ENCODE peak calls at places on chromosomes 13 and 19, in four cellular contexts. R, Y, S and X are unnamed samples.
A peak's percentile ranks its signal among the peaks of the same experiment; 100 is the strongest.

GRCh38 chr13:112850273-112850672 is 118.7 kb upstream of the MCF2L start:
- DNase-seq in S (peak; percentile 70), R (no peak), Y (no peak), X (no peak)

GRCh38 chr13:44128522-44128921 is 245.1 kb upstream of the SERP2 start:
- DNase-seq in S (no peak), R (no peak), Y (no peak), X (no peak)

GRCh38 chr19:39104104-39104708 is 20.0 kb downstream of the ACP7 start:
- DNase-seq in S (no peak), Y (no peak), R (no peak), X (no peak)

GRCh38 chr19:53960886-53961285 is 1.9 kb upstream of the CACNG8 start:
- DNase-seq in S (no peak), R (no peak), Y (no peak), X (no peak)

GRCh38 chr13:60397693-60398437 is 845 bp downstream of the TDRD3 start:
- DNase-seq in R (peak; percentile 33), S (peak; percentile 72), Y (no peak), X (peak; percentile 37)

GRCh38 chr19:49019242-49019932 is 2.5 kb upstream of the LHB start:
- DNase-seq in Y (peak; percentile 52), S (peak; percentile 56), R (no peak), X (peak; percentile 55)

GRCh38 chr19:3606690-3607289 is at the start of gene TBXA2R:
- DNase-seq in S (peak; percentile 41), R (peak; percentile 18), Y (peak; percentile 21), X (peak; percentile 59)

GRCh38 chr19:8640402-8641004 is 10.1 kb downstream of the NFILZ start:
- DNase-seq in Y (no peak), S (no peak), R (no peak), X (no peak)

GRCh38 chr19:5192568-5192967 is 148.0 kb downstream of the PTPRS start:
- DNase-seq in Y (no peak), R (no peak), S (no peak), X (no peak)

GRCh38 chr13:75359266-75359665 is 122.7 kb downstream of the TBC1D4 start:
- DNase-seq in R (peak; percentile 84), S (peak; percentile 95), Y (no peak), X (peak; percentile 89)

GRCh38 chr13:39144391-39144790 is 106.1 kb downstream of the NHLRC3 start:
- DNase-seq in R (no peak), S (no peak), Y (no peak), X (no peak)

GRCh38 chr19:10431943-10432735 is 11.8 kb downstream of the PDE4A start:
- DNase-seq in Y (peak; percentile 74), S (no peak), R (no peak), X (peak; percentile 42)

GRCh38 chr19:41376241-41376997 is at the start of gene TMEM91:
- DNase-seq in Y (no peak), R (peak; percentile 46), S (no peak), X (no peak)

GRCh38 chr13:26495749-26496148 is 61.7 kb upstream of the WASF3 start:
- DNase-seq in R (no peak), S (no peak), Y (no peak), X (no peak)

GRCh38 chr13:41199526-41199925 is 5.2 kb upstream of the KBTBD7 start:
- DNase-seq in R (no peak), S (no peak), Y (no peak), X (no peak)

GRCh38 chr13:31755803-31756212 is 16.5 kb downstream of the RXFP2 start:
- DNase-seq in R (no peak), Y (no peak), S (no peak), X (no peak)

GRCh38 chr13:94120878-94121277 is 358.6 kb downstream of the DCT start:
- DNase-seq in Y (no peak), S (peak; percentile 14), R (no peak), X (no peak)

GRCh38 chr13:27924529-27925141 is 4.8 kb downstream of the PDX1 start:
- DNase-seq in Y (no peak), S (no peak), R (no peak), X (no peak)

GRCh38 chr13:97283888-97284287 is 61.8 kb downstream of the MBNL2 start:
- DNase-seq in S (no peak), R (no peak), Y (no peak), X (no peak)

GRCh38 chr19:52923782-52924593 is 760 bp upstream of the ZNF888 start:
- DNase-seq in S (peak; percentile 73), R (peak; percentile 45), Y (no peak), X (peak; percentile 59)

GRCh38 chr13:26208292-26208691 is 13.8 kb downstream of the RNF6 start:
- DNase-seq in S (no peak), Y (no peak), R (no peak), X (no peak)

GRCh38 chr13:70817571-70817970 is 709.3 kb upstream of the KLHL1 start:
- DNase-seq in S (no peak), R (no peak), Y (no peak), X (peak; percentile 5)

GRCh38 chr19:19554074-19555023 is 16.3 kb downstream of the CILP2 start:
- DNase-seq in Y (peak; percentile 60), S (peak; percentile 44), R (no peak), X (peak; percentile 55)

GRCh38 chr19:6340493-6341201 is 7.2 kb upstream of the ACER1 start:
- DNase-seq in R (no peak), S (no peak), Y (no peak), X (no peak)

GRCh38 chr13:28373803-28374202 is 121.1 kb downstream of the FLT1 start:
- DNase-seq in Y (no peak), S (no peak), R (no peak), X (no peak)

GRCh38 chr13:29532136-29532535 is 63.4 kb downstream of the SLC7A1 start:
- DNase-seq in S (no peak), Y (no peak), R (no peak), X (no peak)

GRCh38 chr13:113635709-113636108 is 22.3 kb downstream of the ATP4B start:
- DNase-seq in R (no peak), Y (no peak), S (no peak), X (no peak)

GRCh38 chr13:75797719-75798118 is 161.6 kb downstream of the LMO7 start:
- DNase-seq in S (no peak), Y (no peak), R (no peak), X (no peak)

GRCh38 chr19:48302600-48302959 is 22.8 kb upstream of the EMP3 start:
- DNase-seq in Y (no peak), R (no peak), S (no peak), X (no peak)

GRCh38 chr13:82370306-82370705 is 1512.0 kb downstream of the SLITRK1 start:
- DNase-seq in R (peak; percentile 43), Y (no peak), S (peak; percentile 19), X (peak; percentile 46)

GRCh38 chr19:6521718-6522646 is 8.8 kb upstream of the TNFSF9 start:
- DNase-seq in Y (peak; percentile 50), S (peak; percentile 95), R (no peak), X (no peak)

GRCh38 chr13:49315036-49315565 is 67.4 kb downstream of the CDADC1 start:
- DNase-seq in R (no peak), Y (no peak), S (peak; percentile 43), X (no peak)

GRCh38 chr13:66809496-66809895 is 420.6 kb downstream of the PCDH9 start:
- DNase-seq in S (no peak), Y (no peak), R (no peak), X (no peak)

GRCh38 chr13:106373989-106374572 is 161.4 kb downstream of the EFNB2 start:
- DNase-seq in Y (no peak), S (peak; percentile 51), R (peak; percentile 42), X (no peak)